ENCODE peak calls at places on chromosomes 6 and 20, in four cellular contexts. O is uterus, U is cardiac muscle cell, R is PC-9. W is an unnamed sample. For H3K4me1 and H3K9me3, the result is how much of the 10 kb centered on the place peaks cover.

GRCh38 chr6:109292983-109293586 is 89.2 kb downstream of the CD164 start:
- DNase-seq in O (no peak), U (no peak), R (no peak), W (no peak)

GRCh38 chr6:146914563-146915483 is 289.4 kb upstream of the STXBP5 start:
- DNase-seq in O (peak), U (no peak), R (peak), W (peak)

GRCh38 chr6:11710968-11711643 is 67.5 kb downstream of the ADTRP start:
- DNase-seq in O (no peak), U (no peak), R (no peak), W (no peak)

GRCh38 chr6:157789861-157790260 is 33.2 kb upstream of the SNX9 start:
- DNase-seq in O (no peak), U (no peak), R (no peak), W (peak)

GRCh38 chr6:41657131-41658094 is 19.1 kb downstream of the MDFI start:
- DNase-seq in O (no peak), U (no peak), R (no peak), W (no peak)

GRCh38 chr6:145532361-145532760 is 203.0 kb downstream of the EPM2A start:
- DNase-seq in O (no peak), U (no peak), R (no peak), W (no peak)

GRCh38 chr20:19789446-19789845 is 31.4 kb downstream of the RIN2 start:
- DNase-seq in O (no peak), U (no peak), R (no peak), W (no peak)

GRCh38 chr6:127690092-127690491 is 113.1 kb downstream of the C6orf58 start:
- DNase-seq in O (no peak), U (peak), R (peak), W (no peak)

GRCh38 chr6:15882915-15883314 is 220.1 kb upstream of the DTNBP1 start:
- DNase-seq in O (no peak), U (no peak), R (no peak), W (peak)

GRCh38 chr6:4732691-4733315 is 43.4 kb upstream of the CDYL start:
- DNase-seq in O (peak), U (peak), R (peak), W (peak)

GRCh38 chr6:152428126-152428525 is 209.0 kb downstream of the SYNE1 start:
- DNase-seq in O (no peak), U (no peak), R (no peak), W (no peak)

GRCh38 chr20:58429303-58429702 is 40.3 kb downstream of the VAPB start:
- DNase-seq in O (no peak), U (no peak), R (no peak), W (no peak)

GRCh38 chr6:85641916-85642773 is 541 bp downstream of the SYNCRIP start:
- DNase-seq in O (peak), U (peak), R (peak), W (peak)

GRCh38 chr6:88473622-88474021 is 307.5 kb upstream of the CNR1 start:
- DNase-seq in O (no peak), U (no peak), R (no peak), W (no peak)

GRCh38 chr6:113442040-113442439 is 415.1 kb upstream of the MARCKS start:
- DNase-seq in O (no peak), U (no peak), R (no peak), W (no peak)

GRCh38 chr6:26003102-26003694 is 40.6 kb downstream of the TRIM38 start:
- DNase-seq in O (peak), U (peak), R (peak), W (peak)

GRCh38 chr20:62412194-62413024 is 5.3 kb upstream of the CABLES2 start:
- DNase-seq in O (no peak), U (no peak), R (no peak), W (no peak)

GRCh38 chr20:62410742-62411478 is 3.8 kb upstream of the CABLES2 start:
- DNase-seq in O (no peak), U (no peak), R (no peak), W (no peak)

GRCh38 chr20:62411479-62412193 is 4.6 kb upstream of the CABLES2 start:
- DNase-seq in O (no peak), U (no peak), R (no peak), W (no peak)

GRCh38 chr20:62413896-62414481 is 6.9 kb upstream of the CABLES2 start:
- DNase-seq in O (no peak), U (no peak), R (no peak), W (no peak)

GRCh38 chr20:62413025-62413580 is 6.0 kb upstream of the CABLES2 start:
- DNase-seq in O (no peak), U (no peak), R (no peak), W (no peak)
- H3K4me3 ChIP-seq in O (no peak), U (no peak), R (no peak), W (no peak)

DNA sequence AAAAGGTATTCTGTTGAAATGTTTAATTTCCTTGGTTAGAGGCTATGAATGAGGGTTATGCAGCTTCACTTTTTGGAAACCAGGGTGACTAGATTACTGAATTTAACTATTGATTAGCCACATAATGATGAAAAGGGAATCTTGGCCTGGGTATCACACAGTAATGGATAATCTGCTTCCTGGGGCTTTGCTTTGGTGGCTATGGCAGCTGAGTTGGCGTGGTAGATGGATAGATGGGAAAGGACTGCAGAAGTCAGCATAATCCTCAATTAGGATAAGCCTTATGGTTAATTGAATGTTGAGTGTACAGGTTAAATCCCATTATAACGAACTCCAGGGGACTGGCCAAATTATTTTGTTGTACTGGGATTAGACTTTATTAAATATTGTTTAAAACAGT is 5.2 kb downstream of the NCOA3 start:
- DNase-seq in O (no peak), U (no peak), R (no peak), W (no peak)
- H3K4me1 ChIP-seq in O (under half), U (under half), R (half or more), W (under half)

DNA sequence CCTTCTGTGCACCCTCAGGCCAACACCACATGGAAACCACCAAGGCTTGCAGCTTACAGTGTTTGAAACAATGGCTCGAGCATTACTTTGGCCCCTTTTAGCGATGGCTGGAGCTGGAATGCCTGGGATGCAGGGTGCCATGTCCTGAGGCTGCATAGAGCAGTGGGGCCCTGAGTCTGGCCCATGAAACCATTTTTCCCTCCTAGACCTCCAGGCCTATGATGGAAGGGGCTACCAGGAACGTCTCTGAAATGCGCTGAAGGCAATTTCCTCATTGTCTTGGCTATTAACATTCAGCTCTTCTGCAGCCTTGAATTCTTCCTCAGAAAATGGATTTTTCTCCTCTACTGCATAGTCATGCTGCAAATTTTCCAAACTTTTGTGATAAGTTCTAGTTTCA is 29.9 kb upstream of the SERINC1 start:
- DNase-seq in O (no peak), U (no peak), R (no peak), W (no peak)
- H3K9me3 ChIP-seq in O (under half), U (under half), R (under half), W (under half)

GRCh38 chr6:35181933-35182612 is 31.7 kb upstream of the SCUBE3 start:
- DNase-seq in O (peak), U (no peak), R (peak), W (peak)
- H3K4me3 ChIP-seq in O (no peak), U (no peak), R (peak), W (no peak)

GRCh38 chr20:50515471-50516106 is 5.4 kb downstream of the PTPN1 start:
- DNase-seq in O (no peak), U (no peak), R (no peak), W (no peak)
- H3K4me1 ChIP-seq in O (under half), U (under half), R (under half), W (under half)

GRCh38 chr6:18820725-18821124 is 433.6 kb downstream of the RNF144B start:
- DNase-seq in O (no peak), U (no peak), R (no peak), W (no peak)
- H3K9me3 ChIP-seq in O (under half), U (under half), R (under half), W (under half)

W was measured in BE2C.